ENCODE peak calls at places on chromosomes 6 and 20, in eight cellular contexts. L, Q, A, T, P, J, F and E are unnamed samples.

GRCh38 chr20:57429579-57430202 is 38.5 kb downstream of the RBM38 start:
- DNase-seq in L (no peak), Q (no peak), A (no peak), F (no peak), J (no peak), P (no peak), T (no peak), E (no peak)

GRCh38 chr20:5870462-5871021 is 79.8 kb downstream of the TRMT6 start:
- DNase-seq in T (no peak), L (no peak), P (no peak), J (no peak), Q (no peak), A (no peak), F (no peak), E (peak)

GRCh38 chr6:80126657-80127350 is 20.3 kb downstream of the BCKDHB start:
- DNase-seq in F (no peak), J (no peak), A (no peak), Q (no peak), L (no peak), T (no peak), P (no peak), E (no peak)

GRCh38 chr6:133341607-133342158 is 100.5 kb downstream of the EYA4 start:
- DNase-seq in J (no peak), A (no peak), Q (no peak), L (no peak), P (no peak), T (no peak), F (peak), E (peak)

GRCh38 chr6:120894077-120894476 is 440.2 kb downstream of the TBC1D32 start:
- DNase-seq in P (no peak), A (no peak), L (no peak), J (no peak), F (no peak), T (no peak), Q (no peak), E (no peak)

GRCh38 chr6:45959534-45960195 is 56.0 kb downstream of the CLIC5 start:
- DNase-seq in T (no peak), F (peak), Q (no peak), L (no peak), J (no peak), A (no peak), P (no peak), E (no peak)

GRCh38 chr6:1497593-1498105 is 108.3 kb downstream of the FOXF2 start:
- DNase-seq in A (no peak), Q (no peak), P (no peak), T (no peak), F (no peak), L (no peak), J (no peak), E (no peak)

GRCh38 chr6:27295301-27296079 is 16.6 kb downstream of the POM121L2 start:
- DNase-seq in Q (no peak), T (peak), L (no peak), P (peak), A (no peak), F (peak), J (no peak), E (no peak)

GRCh38 chr6:97819680-97820079 is 536.7 kb upstream of the MMS22L start:
- DNase-seq in L (no peak), T (no peak), A (no peak), F (no peak), J (no peak), Q (no peak), P (no peak), E (no peak)

GRCh38 chr6:25179051-25179778 is 100.0 kb upstream of the CARMIL1 start:
- DNase-seq in P (peak), F (peak), J (no peak), Q (no peak), T (no peak), L (no peak), A (no peak), E (peak)

GRCh38 chr6:42276008-42276890 is 58.6 kb upstream of the MRPS10 start:
- DNase-seq in A (no peak), Q (no peak), P (peak), L (no peak), T (no peak), F (peak), J (no peak), E (peak)

GRCh38 chr6:85126448-85127178 is 323.3 kb upstream of the NT5E start:
- DNase-seq in J (no peak), F (peak), A (no peak), Q (no peak), L (no peak), T (peak), P (peak), E (peak)

GRCh38 chr6:169935348-169935718 is 183.9 kb downstream of the ERMARD start:
- DNase-seq in A (no peak), T (peak), P (no peak), L (no peak), F (no peak), J (no peak), Q (no peak), E (no peak)

GRCh38 chr20:8865636-8866035 is 203.3 kb upstream of the PLCB4 start:
- DNase-seq in A (no peak), P (no peak), J (no peak), Q (no peak), L (no peak), F (no peak), T (no peak), E (no peak)

GRCh38 chr6:20812776-20813175 is 278.5 kb downstream of the CDKAL1 start:
- DNase-seq in P (no peak), J (no peak), A (no peak), F (no peak), Q (no peak), L (no peak), T (no peak), E (no peak)

GRCh38 chr6:169234634-169235033 is 19.0 kb downstream of the THBS2 start:
- DNase-seq in J (no peak), L (no peak), A (no peak), P (no peak), F (no peak), T (no peak), Q (no peak), E (no peak)